ENCODE peak calls at places on chromosome 7, in seven cellular contexts. O is SW480; D is effector memory CD8-positive, alpha-beta T cell; X is NCI-H1417; J is MV-4-11; Q is activated T-cell treated with anti-CD3 and anti-CD28 coated beads, Interleukin-2, amount 50 U/mL, for 48 hours; E is MCF 10A. C is an unnamed sample.

GRCh38 chr7:154640917-154641316 is 362.0 kb downstream of the PAXIP1 start:
- DNase-seq in O (no peak), D (no peak), X (no peak), J (no peak), Q (no peak), E (no peak), C (no peak)

GRCh38 chr7:132247995-132248618 is 328.2 kb downstream of the PLXNA4 start:
- DNase-seq in O (no peak), D (no peak), X (no peak), J (no peak), Q (no peak), E (no peak), C (no peak)

GRCh38 chr7:128846781-128847444 is 15.7 kb upstream of the ATP6V1F start:
- DNase-seq in O (no peak), D (no peak), X (no peak), J (no peak), Q (no peak), E (no peak), C (no peak)

GRCh38 chr7:27944626-27945025 is 204.7 kb downstream of the TAX1BP1 start:
- DNase-seq in O (no peak), D (no peak), X (no peak), J (no peak), Q (no peak), E (no peak), C (peak; percentile 59)

GRCh38 chr7:102927303-102927933 is 14.6 kb downstream of the LRRC17 start:
- DNase-seq in O (peak; percentile 17), D (no peak), X (no peak), J (no peak), Q (no peak), E (no peak), C (no peak)

GRCh38 chr7:18637516-18637915 is 142.0 kb downstream of the HDAC9 start:
- DNase-seq in O (no peak), D (no peak), X (no peak), J (no peak), Q (no peak), E (no peak), C (no peak)

GRCh38 chr7:34991938-34992840 is 45.1 kb downstream of the DPY19L1 start:
- DNase-seq in O (peak; percentile 26), D (peak; percentile 34), X (no peak), J (no peak), Q (peak; percentile 29), E (peak; percentile 58), C (no peak)

GRCh38 chr7:23546897-23547572 is 15.3 kb upstream of the TRA2A start:
- DNase-seq in O (peak; percentile 92), D (peak; percentile 75), X (peak; percentile 85), J (peak; percentile 87), Q (peak; percentile 79), E (peak; percentile 88), C (peak; percentile 97)

GRCh38 chr7:147412782-147413186 is 1177.8 kb upstream of the C7orf33 start:
- DNase-seq in O (no peak), D (no peak), X (no peak), J (no peak), Q (no peak), E (peak; percentile 45), C (no peak)

GRCh38 chr7:77747718-77748117 is 50.5 kb downstream of the TMEM60 start:
- DNase-seq in O (no peak), D (no peak), X (no peak), J (no peak), Q (no peak), E (no peak), C (no peak)

GRCh38 chr7:7185382-7185989 is 3.1 kb downstream of the C1GALT1 start:
- DNase-seq in O (no peak), D (no peak), X (no peak), J (no peak), Q (no peak), E (no peak), C (no peak)

GRCh38 chr7:128827971-128828711 is 2.1 kb upstream of the FLNC start:
- DNase-seq in O (peak; percentile 15), D (no peak), X (no peak), J (no peak), Q (no peak), E (peak; percentile 14), C (no peak)

GRCh38 chr7:74289660-74290589 is 718 bp downstream of the CLIP2 start:
- DNase-seq in O (no peak), D (peak; percentile 46), X (peak; percentile 36), J (no peak), Q (peak; percentile 34), E (no peak), C (no peak)

GRCh38 chr7:101843293-101844271 is 26.2 kb downstream of the CUX1 start:
- DNase-seq in O (no peak), D (no peak), X (no peak), J (no peak), Q (no peak), E (no peak), C (no peak)

GRCh38 chr7:103076767-103077166 is 1.8 kb downstream of the ARMC10 start:
- DNase-seq in O (no peak), D (no peak), X (no peak), J (peak; percentile 23), Q (no peak), E (peak; percentile 19), C (no peak)

GRCh38 chr7:80918909-80919721 is at the start of gene SEMA3C:
- DNase-seq in O (peak; percentile 90), D (no peak), X (peak; percentile 90), J (peak; percentile 39), Q (peak; percentile 24), E (peak; percentile 94), C (peak; percentile 94)

GRCh38 chr7:1028775-1029636 is 15.3 kb upstream of the GPR146 start:
- DNase-seq in O (peak; percentile 97), D (peak; percentile 41), X (peak; percentile 27), J (peak; percentile 93), Q (peak; percentile 74), E (peak; percentile 96), C (peak; percentile 96)

GRCh38 chr7:141731476-141732149 is 6.5 kb upstream of the SSBP1 start:
- DNase-seq in O (no peak), D (no peak), X (no peak), J (no peak), Q (no peak), E (no peak), C (no peak)

GRCh38 chr7:101743241-101743994 is 74.0 kb upstream of the CUX1 start:
- DNase-seq in O (peak; percentile 77), D (peak; percentile 42), X (peak; percentile 16), J (peak; percentile 54), Q (peak; percentile 63), E (peak; percentile 49), C (peak; percentile 55)

GRCh38 chr7:8384901-8385300 is 48.5 kb upstream of the NXPH1 start:
- DNase-seq in O (no peak), D (no peak), X (no peak), J (no peak), Q (no peak), E (no peak), C (no peak)

GRCh38 chr7:69283421-69283820 is 314.9 kb upstream of the AUTS2 start:
- DNase-seq in O (no peak), D (no peak), X (no peak), J (no peak), Q (no peak), E (no peak), C (no peak)

GRCh38 chr7:90772410-90772809 is 176.3 kb downstream of the CDK14 start:
- DNase-seq in O (no peak), D (no peak), X (no peak), J (peak; percentile 81), Q (no peak), E (no peak), C (no peak)

GRCh38 chr7:44057849-44058758 is 7.3 kb downstream of the PGAM2 start:
- DNase-seq in O (no peak), D (no peak), X (no peak), J (no peak), Q (no peak), E (no peak), C (no peak)

GRCh38 chr7:86918245-86918644 is 141.2 kb downstream of the ELAPOR2 start:
- DNase-seq in O (no peak), D (no peak), X (no peak), J (no peak), Q (no peak), E (no peak), C (no peak)

GRCh38 chr7:1850111-1850975 is 180.3 kb downstream of the ELFN1 start:
- DNase-seq in O (no peak), D (no peak), X (no peak), J (peak; percentile 27), Q (no peak), E (no peak), C (no peak)

GRCh38 chr7:1460757-1461639 is 1.7 kb upstream of the MICALL2 start:
- DNase-seq in O (peak; percentile 75), D (no peak), X (no peak), J (peak; percentile 81), Q (no peak), E (no peak), C (no peak)

GRCh38 chr7:148958061-148958460 is 70.2 kb downstream of the PDIA4 start:
- DNase-seq in O (no peak), D (no peak), X (no peak), J (no peak), Q (no peak), E (no peak), C (no peak)

GRCh38 chr7:8291742-8292141 is 29.8 kb upstream of the ICA1 start:
- DNase-seq in O (no peak), D (no peak), X (no peak), J (no peak), Q (no peak), E (no peak), C (no peak)

GRCh38 chr7:33952824-33953223 is 47.5 kb downstream of the BMPER start:
- DNase-seq in O (no peak), D (no peak), X (no peak), J (no peak), Q (no peak), E (no peak), C (no peak)

GRCh38 chr7:135169141-135169935 is 1.2 kb downstream of the CYREN start:
- DNase-seq in O (peak; percentile 36), D (peak; percentile 40), X (no peak), J (peak; percentile 19), Q (peak; percentile 69), E (peak; percentile 73), C (peak; percentile 88)

GRCh38 chr7:158085741-158086695 is 501.6 kb downstream of the PTPRN2 start:
- DNase-seq in O (no peak), D (no peak), X (no peak), J (no peak), Q (no peak), E (no peak), C (no peak)

GRCh38 chr7:79673969-79674368 is 220.5 kb upstream of the MAGI2 start:
- DNase-seq in O (no peak), D (no peak), X (no peak), J (no peak), Q (no peak), E (no peak), C (no peak)

GRCh38 chr7:3399858-3400257 is 98.8 kb downstream of the SDK1 start:
- DNase-seq in O (peak; percentile 32), D (no peak), X (no peak), J (peak; percentile 40), Q (no peak), E (peak; percentile 47), C (peak; percentile 81)

GRCh38 chr7:141251180-141251579 is 177.3 kb downstream of the TMEM178B start:
- DNase-seq in O (no peak), D (no peak), X (no peak), J (no peak), Q (no peak), E (no peak), C (no peak)

GRCh38 chr7:105141068-105141467 is 127.1 kb downstream of the KMT2E start:
- DNase-seq in O (peak; percentile 48), D (no peak), X (no peak), J (no peak), Q (no peak), E (peak; percentile 18), C (peak; percentile 80)

GRCh38 chr7:70400829-70401380 is 731.0 kb upstream of the GALNT17 start:
- DNase-seq in O (no peak), D (no peak), X (peak; percentile 24), J (no peak), Q (no peak), E (no peak), C (no peak)